ENCODE peak calls at places on chromosome 3, in six cellular contexts. One of them, this sample, is unnamed. For H3K4me1 and H3K36me3, the result is how much of the 10 kb centered on the place peaks cover.

GRCh38 chr3:142124243-142124642 is 25.1 kb downstream of the TFDP2 start:
- DNase-seq in CD8-positive, alpha-beta T cell: no peak
- DNase-seq in uterus: no peak
- DNase-seq in H1: no peak
- DNase-seq in heart left ventricle: no peak
- DNase-seq in gastrocnemius medialis: no peak
- DNase-seq in this sample: no peak

GRCh38 chr3:108590443-108590842 is 921 bp downstream of the DZIP3 start:
- DNase-seq in CD8-positive, alpha-beta T cell: no peak
- DNase-seq in uterus: no peak
- DNase-seq in H1: no peak
- DNase-seq in heart left ventricle: no peak
- DNase-seq in gastrocnemius medialis: no peak
- DNase-seq in this sample: no peak

GRCh38 chr3:120683213-120683612 is 1.2 kb upstream of the HGD start:
- DNase-seq in CD8-positive, alpha-beta T cell: no peak
- DNase-seq in uterus: no peak
- DNase-seq in H1: no peak
- DNase-seq in heart left ventricle: no peak
- DNase-seq in gastrocnemius medialis: no peak
- DNase-seq in this sample: no peak

GRCh38 chr3:76199382-76199781 is 414.0 kb upstream of the ZNF717 start:
- DNase-seq in CD8-positive, alpha-beta T cell: no peak
- DNase-seq in uterus: no peak
- DNase-seq in H1: no peak
- DNase-seq in heart left ventricle: no peak
- DNase-seq in gastrocnemius medialis: no peak
- DNase-seq in this sample: no peak

GRCh38 chr3:57951106-57951882 is 56.9 kb upstream of the FLNB start:
- DNase-seq in CD8-positive, alpha-beta T cell: no peak
- DNase-seq in uterus: peak
- DNase-seq in H1: no peak
- DNase-seq in heart left ventricle: peak
- DNase-seq in gastrocnemius medialis: peak
- DNase-seq in this sample: no peak

GRCh38 chr3:37032961-37033360 is 39.6 kb downstream of the MLH1 start:
- DNase-seq in CD8-positive, alpha-beta T cell: no peak
- DNase-seq in uterus: peak
- DNase-seq in H1: no peak
- DNase-seq in heart left ventricle: no peak
- DNase-seq in gastrocnemius medialis: no peak
- DNase-seq in this sample: no peak

GRCh38 chr3:146589899-146590508 is 15.1 kb downstream of the PLSCR5 start:
- DNase-seq in CD8-positive, alpha-beta T cell: no peak
- DNase-seq in uterus: no peak
- DNase-seq in H1: no peak
- DNase-seq in heart left ventricle: no peak
- DNase-seq in gastrocnemius medialis: no peak
- DNase-seq in this sample: no peak

GRCh38 chr3:18062289-18063025 is 320.0 kb upstream of the TBC1D5 start:
- DNase-seq in CD8-positive, alpha-beta T cell: no peak
- DNase-seq in uterus: no peak
- DNase-seq in H1: no peak
- DNase-seq in heart left ventricle: no peak
- DNase-seq in gastrocnemius medialis: no peak
- DNase-seq in this sample: no peak

GRCh38 chr3:44016818-44017217 is 224.9 kb upstream of the TOPAZ1 start:
- DNase-seq in CD8-positive, alpha-beta T cell: no peak
- DNase-seq in uterus: no peak
- DNase-seq in H1: no peak
- DNase-seq in heart left ventricle: no peak
- DNase-seq in gastrocnemius medialis: no peak
- DNase-seq in this sample: no peak

GRCh38 chr3:56855856-56856538 is 54.2 kb upstream of the ARHGEF3 start:
- DNase-seq in CD8-positive, alpha-beta T cell: peak
- DNase-seq in uterus: peak
- DNase-seq in H1: peak
- DNase-seq in heart left ventricle: no peak
- DNase-seq in gastrocnemius medialis: no peak
- DNase-seq in this sample: no peak

GRCh38 chr3:89164774-89165173 is 57.4 kb downstream of the EPHA3 start:
- DNase-seq in CD8-positive, alpha-beta T cell: no peak
- DNase-seq in uterus: no peak
- DNase-seq in H1: no peak
- DNase-seq in heart left ventricle: no peak
- DNase-seq in gastrocnemius medialis: no peak
- DNase-seq in this sample: no peak

GRCh38 chr3:133600682-133601081 is 27.2 kb downstream of the CDV3 start:
- DNase-seq in CD8-positive, alpha-beta T cell: no peak
- DNase-seq in uterus: no peak
- DNase-seq in H1: no peak
- DNase-seq in heart left ventricle: no peak
- DNase-seq in gastrocnemius medialis: no peak
- DNase-seq in this sample: no peak

GRCh38 chr3:138939563-138940241 is 7.2 kb downstream of the FOXL2 start:
- DNase-seq in CD8-positive, alpha-beta T cell: no peak
- DNase-seq in uterus: no peak
- DNase-seq in H1: peak
- DNase-seq in heart left ventricle: no peak
- DNase-seq in gastrocnemius medialis: no peak
- DNase-seq in this sample: no peak
- H3K4me1 ChIP-seq in CD8-positive, alpha-beta T cell: half or more
- H3K4me1 ChIP-seq in uterus: under half
- H3K4me1 ChIP-seq in H1: under half
- H3K4me1 ChIP-seq in heart left ventricle: under half
- H3K4me1 ChIP-seq in gastrocnemius medialis: under half
- H3K4me1 ChIP-seq in this sample: under half

DNA sequence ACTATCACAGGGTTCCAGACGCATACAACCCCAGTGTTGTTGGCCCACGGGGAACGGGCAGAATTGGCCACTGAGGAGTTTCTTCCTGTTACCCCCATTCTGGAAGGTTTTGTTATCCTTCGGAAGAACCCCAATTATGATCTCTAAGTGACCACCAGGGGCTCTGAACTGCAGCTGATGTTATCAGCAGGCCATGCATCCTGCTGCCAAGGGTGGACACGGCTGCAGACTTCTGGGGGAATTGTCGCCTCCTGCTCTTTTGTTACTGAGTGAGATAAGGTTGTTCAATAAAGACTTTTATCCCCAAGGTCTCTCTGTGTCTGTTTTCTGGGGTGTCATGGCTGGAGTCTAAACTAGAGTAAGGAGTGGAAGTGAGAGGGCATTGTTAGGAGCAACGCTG is 5.7 kb upstream of the EIF4G1 start:
- DNase-seq in CD8-positive, alpha-beta T cell: no peak
- DNase-seq in uterus: no peak
- DNase-seq in H1: no peak
- DNase-seq in heart left ventricle: peak
- DNase-seq in gastrocnemius medialis: no peak
- DNase-seq in this sample: no peak
- H3K36me3 ChIP-seq in CD8-positive, alpha-beta T cell: under half
- H3K36me3 ChIP-seq in uterus: under half
- H3K36me3 ChIP-seq in H1: under half
- H3K36me3 ChIP-seq in heart left ventricle: under half
- H3K36me3 ChIP-seq in gastrocnemius medialis: half or more
- H3K36me3 ChIP-seq in this sample: under half

GRCh38 chr3:197356275-197356674 is 57.9 kb upstream of the DLG1 start:
- DNase-seq in CD8-positive, alpha-beta T cell: no peak
- DNase-seq in uterus: no peak
- DNase-seq in H1: no peak
- DNase-seq in heart left ventricle: peak
- DNase-seq in gastrocnemius medialis: peak
- DNase-seq in this sample: no peak

GRCh38 chr3:197355713-197356112 is 57.3 kb upstream of the DLG1 start:
- DNase-seq in CD8-positive, alpha-beta T cell: no peak
- DNase-seq in uterus: no peak
- DNase-seq in H1: no peak
- DNase-seq in heart left ventricle: no peak
- DNase-seq in gastrocnemius medialis: no peak
- DNase-seq in this sample: no peak

GRCh38 chr3:197353001-197353866 is 54.8 kb upstream of the DLG1 start:
- DNase-seq in CD8-positive, alpha-beta T cell: no peak
- DNase-seq in uterus: no peak
- DNase-seq in H1: no peak
- DNase-seq in heart left ventricle: no peak
- DNase-seq in gastrocnemius medialis: peak
- DNase-seq in this sample: no peak

GRCh38 chr3:197353867-197354180 is 55.4 kb upstream of the DLG1 start:
- DNase-seq in CD8-positive, alpha-beta T cell: no peak
- DNase-seq in uterus: no peak
- DNase-seq in H1: no peak
- DNase-seq in heart left ventricle: no peak
- DNase-seq in gastrocnemius medialis: peak
- DNase-seq in this sample: no peak

GRCh38 chr3:197354195-197355059 is 56.0 kb upstream of the DLG1 start:
- DNase-seq in CD8-positive, alpha-beta T cell: no peak
- DNase-seq in uterus: peak
- DNase-seq in H1: no peak
- DNase-seq in heart left ventricle: peak
- DNase-seq in gastrocnemius medialis: peak
- DNase-seq in this sample: no peak
- H3K27ac ChIP-seq in CD8-positive, alpha-beta T cell: no peak
- H3K27ac ChIP-seq in uterus: peak
- H3K27ac ChIP-seq in H1: no peak
- H3K27ac ChIP-seq in heart left ventricle: peak
- H3K27ac ChIP-seq in gastrocnemius medialis: peak
- H3K27ac ChIP-seq in this sample: no peak

GRCh38 chr3:177481329-177481728 is 284.0 kb upstream of the TBL1XR1 start:
- DNase-seq in CD8-positive, alpha-beta T cell: no peak
- DNase-seq in uterus: no peak
- DNase-seq in H1: no peak
- DNase-seq in heart left ventricle: no peak
- DNase-seq in gastrocnemius medialis: no peak
- DNase-seq in this sample: no peak
- H3K4me1 ChIP-seq in CD8-positive, alpha-beta T cell: under half
- H3K4me1 ChIP-seq in uterus: under half
- H3K4me1 ChIP-seq in H1: under half
- H3K4me1 ChIP-seq in heart left ventricle: under half
- H3K4me1 ChIP-seq in gastrocnemius medialis: under half
- H3K4me1 ChIP-seq in this sample: under half

DNA sequence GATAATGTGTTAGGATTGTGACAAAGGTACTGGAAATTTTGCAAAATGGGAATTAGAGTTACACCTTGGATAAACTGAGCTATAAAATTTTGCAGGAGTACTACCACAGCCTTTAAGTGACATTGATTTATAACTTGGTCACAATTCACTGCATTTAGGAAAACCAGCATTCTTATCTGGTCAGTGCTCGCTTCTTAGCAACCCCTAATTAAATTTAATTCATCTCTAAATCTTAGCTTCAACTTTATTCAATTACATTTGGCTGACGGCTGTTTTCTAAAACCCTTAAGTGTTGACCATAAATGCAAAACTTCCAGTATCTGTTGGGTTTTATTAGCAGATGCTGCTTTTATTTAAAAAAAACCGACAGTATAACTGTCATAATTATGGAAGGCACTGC is 31.3 kb downstream of the TFRC start:
- DNase-seq in CD8-positive, alpha-beta T cell: no peak
- DNase-seq in uterus: no peak
- DNase-seq in H1: no peak
- DNase-seq in heart left ventricle: no peak
- DNase-seq in gastrocnemius medialis: no peak
- DNase-seq in this sample: no peak
- H3K36me3 ChIP-seq in CD8-positive, alpha-beta T cell: under half
- H3K36me3 ChIP-seq in uterus: under half
- H3K36me3 ChIP-seq in H1: under half
- H3K36me3 ChIP-seq in heart left ventricle: under half
- H3K36me3 ChIP-seq in gastrocnemius medialis: half or more
- H3K36me3 ChIP-seq in this sample: under half

DNA sequence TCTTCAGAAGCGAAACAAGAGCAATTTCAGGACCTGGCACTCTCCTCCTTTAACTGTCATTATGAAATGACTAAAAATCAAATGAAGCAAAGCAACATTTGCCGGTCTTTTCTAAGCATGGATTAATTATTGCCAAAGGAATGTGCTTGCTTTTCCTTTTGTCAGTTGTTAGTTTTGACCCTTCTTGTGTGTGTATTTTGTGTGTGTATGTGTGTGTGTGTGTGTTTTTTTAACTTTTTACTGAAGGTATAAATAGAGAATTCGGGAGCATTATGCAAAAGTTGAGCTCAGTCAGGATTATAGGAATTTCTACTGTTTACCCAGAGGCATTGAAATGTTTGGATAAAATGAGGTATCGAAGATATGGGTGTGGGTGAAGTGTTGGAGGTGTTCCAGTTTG is 509.1 kb downstream of the TUSC7 start:
- DNase-seq in CD8-positive, alpha-beta T cell: no peak
- DNase-seq in uterus: no peak
- DNase-seq in H1: no peak
- DNase-seq in heart left ventricle: no peak
- DNase-seq in gastrocnemius medialis: no peak
- DNase-seq in this sample: no peak
- H3K27ac ChIP-seq in CD8-positive, alpha-beta T cell: no peak
- H3K27ac ChIP-seq in uterus: no peak
- H3K27ac ChIP-seq in H1: no peak
- H3K27ac ChIP-seq in heart left ventricle: no peak
- H3K27ac ChIP-seq in gastrocnemius medialis: no peak
- H3K27ac ChIP-seq in this sample: no peak

GRCh38 chr3:124927454-124928079 is 7.0 kb downstream of the MUC13 start:
- DNase-seq in CD8-positive, alpha-beta T cell: no peak
- DNase-seq in uterus: no peak
- DNase-seq in H1: no peak
- DNase-seq in heart left ventricle: no peak
- DNase-seq in gastrocnemius medialis: no peak
- DNase-seq in this sample: no peak

GRCh38 chr3:124920718-124921117 is 13.8 kb downstream of the MUC13 start:
- DNase-seq in CD8-positive, alpha-beta T cell: no peak
- DNase-seq in uterus: no peak
- DNase-seq in H1: no peak
- DNase-seq in heart left ventricle: peak
- DNase-seq in gastrocnemius medialis: peak
- DNase-seq in this sample: no peak

GRCh38 chr3:124924741-124925140 is 9.8 kb downstream of the MUC13 start:
- DNase-seq in CD8-positive, alpha-beta T cell: no peak
- DNase-seq in uterus: no peak
- DNase-seq in H1: no peak
- DNase-seq in heart left ventricle: no peak
- DNase-seq in gastrocnemius medialis: no peak
- DNase-seq in this sample: no peak

GRCh38 chr3:124926426-124927116 is 8.0 kb downstream of the MUC13 start:
- DNase-seq in CD8-positive, alpha-beta T cell: no peak
- DNase-seq in uterus: no peak
- DNase-seq in H1: no peak
- DNase-seq in heart left ventricle: no peak
- DNase-seq in gastrocnemius medialis: no peak
- DNase-seq in this sample: no peak

DNA sequence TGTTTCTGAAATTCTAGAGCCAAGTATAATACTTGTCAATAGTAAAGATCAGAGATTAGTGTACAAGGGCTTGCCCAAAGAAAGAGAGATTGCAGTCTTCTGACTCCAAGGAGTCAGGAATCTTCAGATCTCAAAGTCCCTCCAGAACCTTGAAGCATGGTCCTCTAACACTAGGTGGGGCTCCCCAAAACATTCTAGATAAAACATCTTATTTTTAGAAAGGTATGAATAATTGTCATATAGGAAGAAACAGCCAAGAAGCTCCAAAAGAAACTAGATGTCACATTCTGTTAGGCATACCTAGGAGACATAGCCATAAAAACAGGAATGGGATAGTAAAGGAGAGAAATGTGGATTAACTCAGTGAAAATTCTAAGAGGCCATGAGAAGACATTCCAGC is 10.7 kb downstream of the MUC13 start:
- DNase-seq in CD8-positive, alpha-beta T cell: no peak
- DNase-seq in uterus: no peak
- DNase-seq in H1: no peak
- DNase-seq in heart left ventricle: no peak
- DNase-seq in gastrocnemius medialis: no peak
- DNase-seq in this sample: no peak
- H3K4me1 ChIP-seq in CD8-positive, alpha-beta T cell: under half
- H3K4me1 ChIP-seq in uterus: under half
- H3K4me1 ChIP-seq in H1: under half
- H3K4me1 ChIP-seq in heart left ventricle: under half
- H3K4me1 ChIP-seq in gastrocnemius medialis: under half
- H3K4me1 ChIP-seq in this sample: under half

GRCh38 chr3:197874653-197875052 is 75.3 kb upstream of the RPL35A start:
- DNase-seq in CD8-positive, alpha-beta T cell: no peak
- DNase-seq in uterus: no peak
- DNase-seq in H1: no peak
- DNase-seq in heart left ventricle: no peak
- DNase-seq in gastrocnemius medialis: no peak
- DNase-seq in this sample: no peak
- H3K36me3 ChIP-seq in CD8-positive, alpha-beta T cell: under half
- H3K36me3 ChIP-seq in uterus: under half
- H3K36me3 ChIP-seq in H1: under half
- H3K36me3 ChIP-seq in heart left ventricle: under half
- H3K36me3 ChIP-seq in gastrocnemius medialis: half or more
- H3K36me3 ChIP-seq in this sample: under half

This sample was measured in iPS DF 6.9.